ENCODE peak calls at places on chromosome 14, in four cellular contexts. One of them, this sample, is unnamed.

GRCh38 chr14:90678846-90679362 is 137.3 kb downstream of the TTC7B start:
- DNase-seq in K562: no peak
- DNase-seq in H1: no peak
- DNase-seq in SK-N-SH: no peak
- DNase-seq in this sample: no peak

GRCh38 chr14:106556665-106557289 is 1030.4 kb downstream of the TMEM121 start:
- DNase-seq in SK-N-SH: peak; percentile 46
- DNase-seq in H1: no peak
- DNase-seq in K562: peak; percentile 58
- DNase-seq in this sample: peak; percentile 14

GRCh38 chr14:90533591-90534021 is 136.8 kb downstream of the CALM1 start:
- DNase-seq in SK-N-SH: peak; percentile 19
- DNase-seq in K562: peak; percentile 55
- DNase-seq in H1: no peak
- DNase-seq in this sample: no peak

GRCh38 chr14:71319646-71320045 is 412.4 kb downstream of the PCNX1 start:
- DNase-seq in K562: peak; percentile 28
- DNase-seq in H1: no peak
- DNase-seq in SK-N-SH: peak; percentile 22
- DNase-seq in this sample: no peak

GRCh38 chr14:61652526-61653262 is 42.6 kb upstream of the HIF1A start:
- DNase-seq in H1: no peak
- DNase-seq in SK-N-SH: no peak
- DNase-seq in K562: no peak
- DNase-seq in this sample: no peak

GRCh38 chr14:98945611-98946570 is 326.1 kb downstream of the BCL11B start:
- DNase-seq in K562: no peak
- DNase-seq in SK-N-SH: no peak
- DNase-seq in H1: no peak
- DNase-seq in this sample: no peak

GRCh38 chr14:96088911-96089310 is 49.7 kb downstream of the C14orf132 start:
- DNase-seq in SK-N-SH: no peak
- DNase-seq in H1: no peak
- DNase-seq in K562: no peak
- DNase-seq in this sample: no peak

GRCh38 chr14:31405599-31406251 is 14.6 kb downstream of the HEATR5A start:
- DNase-seq in H1: no peak
- DNase-seq in SK-N-SH: no peak
- DNase-seq in K562: peak; percentile 17
- DNase-seq in this sample: no peak

GRCh38 chr14:61128382-61129167 is 147.5 kb downstream of the SLC38A6 start:
- DNase-seq in H1: no peak
- DNase-seq in K562: no peak
- DNase-seq in SK-N-SH: no peak
- DNase-seq in this sample: no peak

GRCh38 chr14:59394268-59394667 is 70.9 kb downstream of the GPR135 start:
- DNase-seq in H1: no peak
- DNase-seq in SK-N-SH: no peak
- DNase-seq in K562: no peak
- DNase-seq in this sample: no peak

GRCh38 chr14:101726954-101727302 is 34.6 kb upstream of the PPP2R5C start:
- DNase-seq in SK-N-SH: no peak
- DNase-seq in K562: no peak
- DNase-seq in H1: no peak
- DNase-seq in this sample: no peak

GRCh38 chr14:85252011-85252410 is 277.9 kb upstream of the FLRT2 start:
- DNase-seq in H1: no peak
- DNase-seq in K562: no peak
- DNase-seq in SK-N-SH: no peak
- DNase-seq in this sample: no peak

GRCh38 chr14:76500011-76500410 is 124.1 kb downstream of the ESRRB start:
- DNase-seq in H1: no peak
- DNase-seq in K562: no peak
- DNase-seq in SK-N-SH: no peak
- DNase-seq in this sample: no peak

DNA sequence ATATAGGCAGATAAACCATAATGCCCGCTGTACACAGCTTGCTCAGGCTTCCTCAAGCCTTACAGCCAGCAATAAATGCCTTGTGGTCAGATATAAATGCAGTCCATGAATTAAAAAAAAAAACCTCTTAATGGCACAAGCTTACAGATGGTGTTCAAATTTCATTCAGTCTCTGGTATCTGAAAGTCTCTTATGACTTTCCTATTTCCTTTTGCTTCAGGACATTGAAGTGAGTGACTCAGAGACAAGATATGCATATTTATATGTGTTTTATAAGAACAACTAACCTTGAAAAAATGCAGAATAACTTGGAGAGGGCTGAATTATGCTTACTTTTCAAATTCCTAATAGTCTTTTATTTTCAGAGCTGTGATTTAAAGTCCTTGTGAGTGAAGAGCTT is 426.9 kb upstream of the MIS18BP1 start:
- DNase-seq in K562: no peak
- DNase-seq in H1: no peak
- DNase-seq in SK-N-SH: no peak
- DNase-seq in this sample: no peak
- TF ChIP-seq TEAD4 in K562: no peak
- TF ChIP-seq TEAD4 in H1: no peak
- TF ChIP-seq TEAD4 in SK-N-SH: no peak
- TF ChIP-seq TEAD4 in this sample: no peak

GRCh38 chr14:77605392-77605978 is 11.0 kb downstream of the SPTLC2 start:
- DNase-seq in H1: no peak
- DNase-seq in K562: peak; percentile 59
- DNase-seq in SK-N-SH: no peak
- DNase-seq in this sample: no peak
- TF ChIP-seq TEAD4 in H1: no peak
- TF ChIP-seq TEAD4 in K562: no peak
- TF ChIP-seq TEAD4 in SK-N-SH: no peak
- TF ChIP-seq TEAD4 in this sample: no peak

DNA sequence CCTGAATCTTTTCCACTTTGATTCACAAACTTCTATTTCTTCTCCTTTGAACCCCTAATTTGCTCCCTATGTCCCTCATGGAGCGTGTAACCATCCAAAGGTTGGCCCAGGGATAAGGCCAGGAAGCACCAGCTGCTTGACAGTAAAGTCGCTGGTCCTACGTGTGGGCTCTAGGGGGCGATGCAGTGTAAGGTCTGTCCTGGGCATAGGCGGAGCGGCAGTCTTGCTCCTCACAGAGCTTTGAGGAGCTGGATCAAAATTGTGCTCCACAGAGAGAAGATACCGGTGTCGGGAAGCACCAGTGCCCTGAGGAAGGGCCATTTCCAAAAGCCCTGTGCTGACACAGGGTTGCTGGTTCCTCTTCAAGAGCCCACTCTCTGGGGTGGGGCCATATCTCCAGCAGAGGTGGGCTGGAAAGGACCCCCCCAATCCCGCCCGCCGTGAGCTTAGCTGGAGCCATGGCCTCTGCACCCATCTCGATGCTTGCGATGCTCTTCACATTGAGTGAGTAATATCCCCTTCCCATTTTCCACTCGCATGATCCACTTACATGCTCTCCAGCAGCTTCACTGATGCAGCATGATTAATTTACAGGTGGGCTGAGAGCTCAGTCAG is 49.9 kb upstream of the OR4E1 start:
- DNase-seq in H1: peak; percentile 47
- DNase-seq in SK-N-SH: peak; percentile 22
- DNase-seq in K562: peak; percentile 51
- DNase-seq in this sample: peak; percentile 84
- TF ChIP-seq TEAD4 in H1: no peak
- TF ChIP-seq TEAD4 in SK-N-SH: no peak
- TF ChIP-seq TEAD4 in K562: no peak
- TF ChIP-seq TEAD4 in this sample: no peak

GRCh38 chr14:51981218-51981854 is 8.0 kb upstream of the RTRAF start:
- DNase-seq in SK-N-SH: no peak
- DNase-seq in H1: no peak
- DNase-seq in K562: no peak
- DNase-seq in this sample: no peak

GRCh38 chr14:51979399-51979709 is 10.0 kb upstream of the RTRAF start:
- DNase-seq in H1: no peak
- DNase-seq in K562: no peak
- DNase-seq in SK-N-SH: no peak
- DNase-seq in this sample: no peak

GRCh38 chr14:51977075-51977474 is 12.3 kb upstream of the RTRAF start:
- DNase-seq in K562: no peak
- DNase-seq in H1: no peak
- DNase-seq in SK-N-SH: no peak
- DNase-seq in this sample: no peak

DNA sequence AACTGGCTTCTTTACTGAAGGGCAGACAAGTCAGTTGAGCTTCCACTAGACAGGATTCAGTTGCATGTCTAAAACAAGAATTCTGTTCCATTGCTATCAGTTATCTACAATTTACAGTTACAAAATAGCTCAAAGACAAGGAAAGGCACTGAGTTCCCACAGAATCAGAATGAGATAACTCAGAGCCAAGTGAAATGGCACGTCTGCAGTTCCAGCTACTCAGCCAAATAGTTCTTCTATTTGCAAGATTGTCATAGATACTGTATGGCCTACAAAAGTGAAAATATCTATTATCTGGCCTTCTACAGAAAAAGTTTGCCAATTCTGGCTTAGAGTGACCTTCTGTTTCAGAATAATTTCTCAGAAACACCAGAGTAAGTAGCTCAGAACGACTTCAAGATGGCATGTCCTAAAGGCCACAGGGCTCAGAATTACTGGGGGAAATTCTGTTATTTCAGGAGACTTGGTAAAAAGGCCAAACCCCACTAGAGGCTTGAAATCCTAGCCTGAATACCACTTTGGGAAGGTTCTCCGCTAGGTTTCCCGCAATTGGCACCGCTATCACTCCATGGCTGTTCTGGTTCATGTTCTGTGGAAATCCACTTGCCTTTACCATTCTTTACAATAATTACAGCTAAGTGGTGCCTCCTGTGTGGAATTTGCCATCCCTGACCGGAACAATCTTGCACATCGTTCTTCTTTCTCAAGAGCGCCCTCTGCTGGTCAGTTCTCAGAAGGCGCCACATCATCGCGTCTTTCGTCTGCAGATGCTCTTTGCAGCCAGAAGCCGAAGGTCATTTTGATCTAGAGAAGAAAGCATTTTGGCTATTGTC is 10.6 kb upstream of the RTRAF start:
- DNase-seq in K562: peak; percentile 73
- DNase-seq in SK-N-SH: peak; percentile 63
- DNase-seq in H1: peak; percentile 56
- DNase-seq in this sample: peak; percentile 87
- TF ChIP-seq TEAD4 in K562: no peak
- TF ChIP-seq TEAD4 in SK-N-SH: no peak
- TF ChIP-seq TEAD4 in H1: peak; percentile 52
- TF ChIP-seq TEAD4 in this sample: no peak

GRCh38 chr14:22202313-22202712 is 386.7 kb downstream of the DAD1 start:
- DNase-seq in H1: no peak
- DNase-seq in SK-N-SH: no peak
- DNase-seq in K562: no peak
- DNase-seq in this sample: no peak
- TF ChIP-seq TEAD4 in H1: no peak
- TF ChIP-seq TEAD4 in SK-N-SH: no peak
- TF ChIP-seq TEAD4 in K562: no peak
- TF ChIP-seq TEAD4 in this sample: no peak

GRCh38 chr14:104375551-104376201 is 203.9 kb upstream of the C14orf180 start:
- DNase-seq in SK-N-SH: no peak
- DNase-seq in H1: no peak
- DNase-seq in K562: no peak
- DNase-seq in this sample: no peak
- TF ChIP-seq TEAD4 in SK-N-SH: no peak
- TF ChIP-seq TEAD4 in H1: no peak
- TF ChIP-seq TEAD4 in K562: no peak
- TF ChIP-seq TEAD4 in this sample: no peak

DNA sequence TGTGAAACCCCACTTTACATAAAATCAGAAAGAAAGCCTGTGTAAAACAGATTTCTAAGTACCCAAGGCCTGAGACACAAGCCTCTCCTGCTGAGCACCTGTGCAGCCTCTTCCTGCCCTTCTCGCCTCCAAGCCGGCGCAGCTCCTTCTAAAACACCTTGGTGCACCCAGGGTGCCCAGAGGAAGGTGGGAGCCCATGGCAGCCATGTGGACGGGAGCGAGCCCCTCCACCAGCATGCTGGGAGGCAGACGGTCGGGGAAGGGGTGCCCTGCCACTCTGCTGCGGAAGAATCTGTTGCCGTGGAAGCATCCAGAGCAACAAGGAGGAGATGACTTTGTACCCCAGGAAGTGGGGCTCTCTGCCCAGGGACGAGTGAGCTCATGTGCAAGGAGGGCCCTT is 103.1 kb upstream of the C14orf180 start:
- DNase-seq in SK-N-SH: no peak
- DNase-seq in H1: no peak
- DNase-seq in K562: no peak
- DNase-seq in this sample: no peak
- TF ChIP-seq TEAD4 in SK-N-SH: no peak
- TF ChIP-seq TEAD4 in H1: no peak
- TF ChIP-seq TEAD4 in K562: no peak
- TF ChIP-seq TEAD4 in this sample: no peak

GRCh38 chr14:33805593-33805992 is 145.3 kb downstream of the EGLN3 start:
- DNase-seq in SK-N-SH: no peak
- DNase-seq in H1: no peak
- DNase-seq in K562: no peak
- DNase-seq in this sample: no peak
- TF ChIP-seq TEAD4 in SK-N-SH: no peak
- TF ChIP-seq TEAD4 in H1: no peak
- TF ChIP-seq TEAD4 in K562: no peak
- TF ChIP-seq TEAD4 in this sample: no peak